ENCODE peak calls at places on chromosomes 11 and 22, in nine cellular contexts. D is B cell; R is BJ; P is K562; V is CD4-positive, alpha-beta T cell; T is HL-60; Z is body of pancreas; E is CD8-positive, alpha-beta T cell; W is psoas muscle. C is an unnamed sample.

GRCh38 chr11:80779907-80780615 is 1339.2 kb upstream of the TENM4 start:
- DNase-seq in D (no peak), R (no peak), P (no peak), V (no peak), T (no peak), Z (no peak), E (no peak), W (no peak), C (no peak)

GRCh38 chr11:8333431-8334401 is 70.0 kb upstream of the LMO1 start:
- DNase-seq in D (no peak), R (no peak), P (no peak), V (no peak), T (no peak), Z (no peak), E (no peak), W (no peak), C (no peak)

GRCh38 chr11:126793596-126793995 is 207.0 kb downstream of the KIRREL3 start:
- DNase-seq in D (no peak), R (no peak), P (no peak), V (no peak), T (no peak), Z (no peak), E (no peak), W (no peak), C (peak)

GRCh38 chr22:22879675-22880029 is 8.0 kb upstream of the IGLL5 start:
- DNase-seq in D (no peak), R (no peak), P (no peak), V (no peak), T (no peak), Z (no peak), E (peak), W (no peak), C (no peak)

GRCh38 chr11:76135491-76135890 is 70.8 kb downstream of the WNT11 start:
- DNase-seq in D (no peak), R (no peak), P (no peak), V (no peak), T (no peak), Z (no peak), E (no peak), W (no peak), C (peak)

GRCh38 chr11:7576671-7577225 is 62.9 kb downstream of the PPFIBP2 start:
- DNase-seq in D (no peak), R (no peak), P (no peak), V (no peak), T (no peak), Z (no peak), E (no peak), W (peak), C (no peak)

GRCh38 chr22:46107089-46107664 is 43.1 kb upstream of the PPARA start:
- DNase-seq in D (no peak), R (no peak), P (no peak), V (no peak), T (no peak), Z (peak), E (no peak), W (peak), C (no peak)

GRCh38 chr11:123145220-123145619 is 49.8 kb downstream of the CLMP start:
- DNase-seq in D (no peak), R (no peak), P (no peak), V (no peak), T (no peak), Z (peak), E (no peak), W (peak), C (peak)

GRCh38 chr11:78299000-78299712 is 110.4 kb downstream of the USP35 start:
- DNase-seq in D (no peak), R (no peak), P (no peak), V (no peak), T (no peak), Z (no peak), E (no peak), W (no peak), C (no peak)

GRCh38 chr22:39176673-39177455 is 24.4 kb upstream of the CBX7 start:
- DNase-seq in D (no peak), R (no peak), P (no peak), V (no peak), T (no peak), Z (no peak), E (no peak), W (no peak), C (no peak)

GRCh38 chr11:16215352-16215751 is 141.0 kb downstream of the SOX6 start:
- DNase-seq in D (no peak), R (no peak), P (no peak), V (no peak), T (no peak), Z (no peak), E (no peak), W (no peak), C (no peak)
- TF ChIP-seq CTCF in D (no peak), R (no peak), P (no peak), V (no peak), T (no peak), Z (no peak), E (no peak), W (no peak), C (no peak)

GRCh38 chr11:33256808-33257159 is 397 bp upstream of the HIPK3 start:
- DNase-seq in D (no peak), R (no peak), P (no peak), V (no peak), T (no peak), Z (no peak), E (no peak), W (no peak), C (no peak)

GRCh38 chr11:33256031-33256807 is 962 bp upstream of the HIPK3 start:
- DNase-seq in D (no peak), R (no peak), P (no peak), V (no peak), T (no peak), Z (no peak), E (no peak), W (no peak), C (no peak)

GRCh38 chr11:33258631-33259184 is 1.5 kb downstream of the HIPK3 start:
- DNase-seq in D (no peak), R (no peak), P (no peak), V (no peak), T (no peak), Z (no peak), E (no peak), W (no peak), C (peak)

GRCh38 chr11:33257897-33258630 is 883 bp downstream of the HIPK3 start:
- DNase-seq in D (peak), R (peak), P (peak), V (peak), T (peak), Z (peak), E (peak), W (peak), C (peak)

GRCh38 chr11:33257160-33257896 is at the start of gene HIPK3:
- DNase-seq in D (peak), R (no peak), P (peak), V (peak), T (peak), Z (peak), E (peak), W (peak), C (peak)
- TF ChIP-seq CTCF in D (peak), R (no peak), P (peak), V (no peak), T (no peak), Z (no peak), E (peak), W (peak), C (no peak)

GRCh38 chr11:58788355-58789023 is 56.0 kb downstream of the GLYATL2 start:
- DNase-seq in D (peak), R (no peak), P (peak), V (peak), T (peak), Z (peak), E (peak), W (no peak), C (peak)

GRCh38 chr11:58782066-58782465 is 50.3 kb upstream of the GLYAT start:
- DNase-seq in D (no peak), R (no peak), P (no peak), V (no peak), T (no peak), Z (no peak), E (no peak), W (no peak), C (no peak)

GRCh38 chr11:58787903-58788302 is 56.2 kb upstream of the GLYAT start:
- DNase-seq in D (no peak), R (no peak), P (no peak), V (no peak), T (no peak), Z (no peak), E (no peak), W (no peak), C (no peak)

GRCh38 chr11:58786693-58787092 is 55.0 kb upstream of the GLYAT start:
- DNase-seq in D (no peak), R (no peak), P (no peak), V (no peak), T (no peak), Z (no peak), E (no peak), W (no peak), C (no peak)

DNA sequence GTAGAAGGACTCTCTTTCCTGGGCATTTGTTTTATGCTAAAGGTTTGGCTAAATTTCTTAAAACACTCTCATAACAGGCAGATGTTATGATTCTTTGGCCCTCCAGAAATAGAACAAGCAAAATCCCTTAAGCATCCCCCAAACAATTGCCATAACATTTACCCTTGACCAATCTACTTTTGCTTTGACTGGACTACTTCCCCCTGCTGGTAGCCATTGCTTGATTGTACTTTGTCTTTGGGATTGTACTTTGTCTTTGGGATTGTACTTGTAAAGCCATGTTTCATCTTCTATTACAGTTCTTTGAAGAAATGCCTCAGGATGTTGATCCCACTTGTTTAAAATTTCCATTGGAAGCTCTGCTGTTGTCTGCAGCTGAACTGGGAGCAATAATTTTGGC is 53.3 kb upstream of the GLYAT start:
- DNase-seq in D (no peak), R (no peak), P (no peak), V (no peak), T (no peak), Z (no peak), E (no peak), W (no peak), C (no peak)
- TF ChIP-seq CTCF in D (no peak), R (peak), P (peak), V (no peak), T (no peak), Z (no peak), E (no peak), W (no peak), C (no peak)

DNA sequence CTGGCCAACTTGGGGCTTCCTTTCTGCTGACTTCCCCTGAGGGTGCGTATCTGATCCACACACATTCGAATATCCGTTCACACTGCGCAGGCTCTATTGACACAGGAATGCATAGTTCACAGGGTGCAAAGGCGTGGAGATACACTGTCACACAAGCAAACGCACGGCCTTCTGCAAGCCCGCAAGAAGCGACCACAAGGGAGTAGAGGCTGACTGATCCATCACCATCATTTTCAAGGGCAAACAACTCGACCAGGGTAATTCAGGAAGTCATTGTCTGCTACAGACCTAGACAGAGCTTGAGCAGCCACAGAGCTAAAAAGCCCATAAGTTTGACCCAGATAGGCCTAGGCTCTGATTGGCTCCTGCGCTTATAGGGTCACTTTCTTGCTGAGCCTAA is 392.3 kb downstream of the MN1 start:
- DNase-seq in D (no peak), R (no peak), P (no peak), V (no peak), T (no peak), Z (no peak), E (no peak), W (no peak), C (no peak)
- TF ChIP-seq CTCF in D (no peak), R (no peak), P (no peak), V (no peak), T (no peak), Z (no peak), E (no peak), W (no peak), C (no peak)

GRCh38 chr11:3058753-3059664 is 1.8 kb upstream of the CARS1 start:
- DNase-seq in D (no peak), R (peak), P (peak), V (no peak), T (no peak), Z (no peak), E (no peak), W (no peak), C (peak)
- TF ChIP-seq CTCF in D (no peak), R (no peak), P (peak), V (no peak), T (no peak), Z (no peak), E (no peak), W (no peak), C (no peak)

GRCh38 chr11:61763930-61764605 is 11.6 kb downstream of the MYRF start:
- DNase-seq in D (no peak), R (no peak), P (no peak), V (no peak), T (no peak), Z (no peak), E (no peak), W (no peak), C (no peak)

GRCh38 chr11:61766353-61766841 is 14.0 kb downstream of the MYRF start:
- DNase-seq in D (no peak), R (no peak), P (no peak), V (no peak), T (no peak), Z (no peak), E (no peak), W (no peak), C (peak)

GRCh38 chr11:61762798-61763197 is 10.4 kb downstream of the MYRF start:
- DNase-seq in D (no peak), R (no peak), P (no peak), V (no peak), T (no peak), Z (no peak), E (no peak), W (no peak), C (no peak)

GRCh38 chr11:61765550-61766253 is 13.3 kb downstream of the MYRF start:
- DNase-seq in D (no peak), R (no peak), P (no peak), V (no peak), T (no peak), Z (no peak), E (no peak), W (no peak), C (no peak)

DNA sequence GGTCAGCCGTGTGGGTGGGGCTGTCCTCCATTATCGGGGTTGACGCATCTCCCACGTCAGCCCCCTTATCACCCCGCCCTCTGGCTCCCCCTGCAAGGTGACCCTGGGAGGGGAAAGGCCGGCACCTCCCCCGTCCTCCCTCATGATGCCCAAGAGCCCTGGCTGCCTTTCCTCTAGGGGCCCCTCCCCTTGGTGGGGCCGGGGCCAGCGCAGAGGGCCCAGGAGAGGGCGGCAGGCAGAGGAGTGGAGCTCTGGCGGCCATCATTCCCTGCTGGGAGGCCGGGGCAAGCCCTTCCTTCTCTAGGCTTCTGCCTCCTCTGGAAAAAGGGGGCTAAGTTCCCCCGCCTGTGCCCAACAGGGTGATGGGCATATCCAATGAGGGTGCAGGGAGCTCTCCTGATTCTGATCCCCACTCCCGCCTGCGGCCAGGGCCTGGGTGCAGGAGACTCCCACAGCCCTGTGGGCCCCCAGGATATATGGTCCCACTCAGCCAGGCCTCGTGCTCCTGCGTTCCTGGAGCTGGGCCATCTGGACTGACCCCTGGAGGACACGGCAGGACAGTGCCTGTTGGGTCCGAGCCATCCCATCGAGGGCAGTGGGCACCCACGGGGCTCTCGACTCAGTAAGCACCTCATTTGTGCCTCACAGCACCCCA is 12.3 kb downstream of the MYRF start:
- DNase-seq in D (no peak), R (no peak), P (peak), V (no peak), T (no peak), Z (no peak), E (no peak), W (no peak), C (peak)
- TF ChIP-seq CTCF in D (no peak), R (no peak), P (no peak), V (no peak), T (no peak), Z (no peak), E (no peak), W (no peak), C (no peak)